ENCODE peak calls at places on chromosomes 16 and 17, in seven cellular contexts. T, I, Q, K, R, G and Y are unnamed samples.

GRCh38 chr17:82446649-82447048 is 3.9 kb downstream of the CYBC1 start:
- DNase-seq in Q (no peak), T (no peak), G (no peak), R (no peak), I (no peak), K (no peak), Y (no peak)

GRCh38 chr16:12499032-12499735 is 304.5 kb downstream of the CPPED1 start:
- DNase-seq in Q (no peak), K (no peak), T (no peak), G (no peak), I (no peak), R (no peak), Y (no peak)

GRCh38 chr17:64554028-64554637 is 47.4 kb downstream of the CEP95 start:
- DNase-seq in K (no peak), I (no peak), R (no peak), Q (no peak), T (no peak), G (no peak), Y (no peak)

GRCh38 chr16:81143921-81144471 is 47.8 kb upstream of the GCSH start:
- DNase-seq in T (no peak), K (no peak), Q (no peak), I (no peak), R (no peak), G (no peak), Y (no peak)

GRCh38 chr16:61564741-61565140 is 471.5 kb downstream of the CDH8 start:
- DNase-seq in R (no peak), K (no peak), G (no peak), I (no peak), Q (no peak), T (no peak), Y (no peak)

GRCh38 chr16:19578378-19578851 is 22.9 kb downstream of the VPS35L start:
- DNase-seq in Q (no peak), I (no peak), K (no peak), T (no peak), R (no peak), G (no peak), Y (peak)

GRCh38 chr17:50630524-50631194 is 4.0 kb upstream of the ABCC3 start:
- DNase-seq in Q (peak), T (no peak), I (peak), R (peak), G (peak), K (no peak), Y (peak)

GRCh38 chr16:46918905-46919792 is 35.0 kb downstream of the GPT2 start:
- DNase-seq in K (no peak), G (no peak), I (no peak), Q (no peak), R (no peak), T (no peak), Y (no peak)

GRCh38 chr16:1320658-1321240 is 11.3 kb downstream of the UBE2I start:
- DNase-seq in Q (no peak), I (no peak), R (no peak), K (no peak), T (no peak), G (no peak), Y (no peak)

GRCh38 chr16:26717826-26718225 is 348.9 kb upstream of the C16orf82 start:
- DNase-seq in T (no peak), G (no peak), R (no peak), Q (no peak), I (no peak), K (no peak), Y (no peak)

GRCh38 chr16:3022208-3022696 is 1.5 kb downstream of the HCFC1R1 start:
- DNase-seq in I (peak), Q (peak), G (peak), R (peak), K (peak), T (peak), Y (peak)

GRCh38 chr16:67562526-67562917 is at the start of gene CTCF:
- DNase-seq in T (peak), Q (peak), R (no peak), I (peak), K (peak), G (peak), Y (peak)

GRCh38 chr16:63613701-63614100 is 1508.2 kb downstream of the CDH11 start:
- DNase-seq in G (no peak), T (no peak), Q (no peak), I (no peak), K (no peak), R (no peak), Y (no peak)

GRCh38 chr17:7017827-7018200 is 5.0 kb upstream of the BCL6B start:
- DNase-seq in T (no peak), Q (peak), R (no peak), I (peak), G (no peak), K (no peak), Y (no peak)

GRCh38 chr17:80362428-80363119 is 52.4 kb upstream of the ENDOV start:
- DNase-seq in R (no peak), T (no peak), G (no peak), K (no peak), I (no peak), Q (no peak), Y (peak)

GRCh38 chr17:31877911-31878702 is 19.1 kb upstream of the COPRS start:
- DNase-seq in G (peak), T (no peak), I (peak), R (no peak), K (no peak), Q (no peak), Y (no peak)

GRCh38 chr17:33291248-33292183 is 1.6 kb downstream of the ASIC2 start:
- DNase-seq in Q (peak), R (no peak), I (no peak), T (no peak), K (peak), G (peak), Y (peak)

GRCh38 chr17:72518810-72519597 is 398.2 kb downstream of the SOX9 start:
- DNase-seq in K (no peak), G (no peak), I (no peak), Q (peak), T (no peak), R (no peak), Y (no peak)

GRCh38 chr17:39183045-39183444 is 14.4 kb downstream of the CACNB1 start:
- DNase-seq in K (no peak), I (no peak), R (no peak), G (no peak), T (no peak), Q (no peak), Y (no peak)

GRCh38 chr16:88734361-88734728 is 28.0 kb downstream of the CTU2 start:
- DNase-seq in Q (no peak), G (no peak), K (no peak), R (no peak), I (no peak), T (no peak), Y (no peak)

GRCh38 chr16:81630632-81631026 is 148.5 kb upstream of the PLCG2 start:
- DNase-seq in I (no peak), Q (no peak), T (no peak), G (no peak), K (no peak), R (no peak), Y (no peak)

GRCh38 chr17:41076788-41077187 is 7.2 kb upstream of the KRTAP4-7 start:
- DNase-seq in Q (no peak), R (no peak), T (no peak), K (no peak), G (no peak), I (no peak), Y (no peak)

GRCh38 chr17:44502598-44503079 is 567 bp downstream of the GPATCH8 start:
- DNase-seq in I (no peak), G (no peak), T (no peak), Q (no peak), R (no peak), K (no peak), Y (peak)

GRCh38 chr17:78272181-78272913 is 40.9 kb downstream of the TMEM235 start:
- DNase-seq in R (no peak), K (peak), T (peak), I (no peak), Q (peak), G (peak), Y (no peak)

GRCh38 chr16:57725077-57725953 is 10.3 kb upstream of the KATNB1 start:
- DNase-seq in I (no peak), T (no peak), K (no peak), R (no peak), G (no peak), Q (no peak), Y (no peak)